ENCODE peak calls at places on chromosomes 2 and 18, in six cellular contexts. R, S, G, I, D and U are unnamed samples.

GRCh38 chr18:25076980-25077780 is 274.8 kb downstream of the ZNF521 start:
- DNase-seq in S (no peak), D (no peak), G (no peak), I (no peak), R (peak), U (no peak)

GRCh38 chr2:130829020-130829419 is 7.7 kb upstream of the ARHGEF4 start:
- DNase-seq in I (peak), R (peak), G (no peak), D (no peak), S (peak), U (no peak)

GRCh38 chr18:63237486-63237885 is 82.1 kb downstream of the BCL2 start:
- DNase-seq in I (peak), R (no peak), D (no peak), S (no peak), G (no peak), U (no peak)

GRCh38 chr2:111626862-111627163 is 257.2 kb downstream of the ANAPC1 start:
- DNase-seq in R (no peak), I (no peak), G (no peak), D (no peak), S (no peak), U (no peak)

GRCh38 chr2:124024491-124025348 is at the start of gene CNTNAP5:
- DNase-seq in I (peak), R (peak), S (no peak), D (no peak), G (peak), U (no peak)

GRCh38 chr2:24886640-24887324 is 33.3 kb downstream of the ADCY3 start:
- DNase-seq in D (no peak), I (peak), S (no peak), G (no peak), R (no peak), U (no peak)

GRCh38 chr2:223465793-223466192 is 136.4 kb downstream of the SCG2 start:
- DNase-seq in S (no peak), G (peak), I (peak), D (peak), R (peak), U (peak)

GRCh38 chr2:18559531-18559930 is 922 bp downstream of the RDH14 start:
- DNase-seq in S (no peak), I (no peak), R (no peak), D (no peak), G (no peak), U (no peak)

GRCh38 chr18:79714531-79715240 is 35.1 kb downstream of the CTDP1 start:
- DNase-seq in R (no peak), G (no peak), I (no peak), D (no peak), S (no peak), U (no peak)

GRCh38 chr18:69617888-69618287 is 217.2 kb downstream of the DOK6 start:
- DNase-seq in I (peak), D (peak), S (no peak), R (peak), G (no peak), U (no peak)

GRCh38 chr2:239626971-239627598 is 226.3 kb upstream of the HDAC4 start:
- DNase-seq in R (no peak), I (peak), G (no peak), S (no peak), D (peak), U (no peak)

GRCh38 chr2:122999823-123000222 is 1025.3 kb upstream of the CNTNAP5 start:
- DNase-seq in S (no peak), I (no peak), G (no peak), R (no peak), D (no peak), U (no peak)

GRCh38 chr2:217892560-217892959 is 110.2 kb downstream of the TNS1 start:
- DNase-seq in I (no peak), D (no peak), G (no peak), R (no peak), S (no peak), U (no peak)

GRCh38 chr2:18271370-18272147 is 288.9 kb downstream of the RDH14 start:
- DNase-seq in I (no peak), S (no peak), G (peak), D (no peak), R (no peak), U (no peak)

GRCh38 chr18:43904209-43904837 is 627.0 kb upstream of the SYT4 start:
- DNase-seq in D (no peak), I (peak), S (no peak), G (no peak), R (no peak), U (no peak)

GRCh38 chr2:44553456-44553855 is 191.7 kb downstream of the CAMKMT start:
- DNase-seq in D (peak), R (peak), I (peak), S (no peak), G (no peak), U (no peak)

GRCh38 chr2:240875228-240876034 is 6.8 kb downstream of the AGXT start:
- DNase-seq in D (no peak), R (no peak), S (no peak), I (no peak), G (no peak), U (no peak)

GRCh38 chr2:233597522-233597921 is 19.9 kb upstream of the UGT1A8 start:
- DNase-seq in R (no peak), I (no peak), D (no peak), G (no peak), S (no peak), U (no peak)

GRCh38 chr2:42879913-42880737 is 87.7 kb upstream of the HAAO start:
- DNase-seq in G (no peak), S (no peak), I (peak), D (no peak), R (peak), U (no peak)

GRCh38 chr2:95001117-95001551 is 24.4 kb upstream of the MAL start:
- DNase-seq in D (no peak), G (no peak), S (no peak), I (no peak), R (no peak), U (no peak)

GRCh38 chr2:80748576-80748975 is 444.0 kb upstream of the LRRTM1 start:
- DNase-seq in S (no peak), I (no peak), G (no peak), D (no peak), R (no peak), U (no peak)

GRCh38 chr2:140600116-140600515 is 1530.7 kb downstream of the LRP1B start:
- DNase-seq in I (peak), R (peak), G (no peak), D (peak), S (no peak), U (no peak)

GRCh38 chr2:169362346-169363026 is at the start of gene LRP2:
- DNase-seq in I (no peak), D (no peak), S (peak), G (peak), R (peak), U (no peak)

GRCh38 chr18:37570336-37570930 is 4.8 kb upstream of the CELF4 start:
- DNase-seq in S (no peak), R (no peak), G (no peak), D (no peak), I (no peak), U (no peak)

GRCh38 chr2:142874293-142874814 is 3.1 kb upstream of the KYNU start:
- DNase-seq in D (peak), I (peak), R (peak), S (peak), G (no peak), U (no peak)

GRCh38 chr2:51251356-51251755 is 219.4 kb upstream of the NRXN1 start:
- DNase-seq in R (no peak), S (no peak), G (no peak), I (no peak), D (no peak), U (no peak)

GRCh38 chr2:233416199-233416598 is 61.9 kb downstream of the DGKD start:
- DNase-seq in S (no peak), R (no peak), D (no peak), G (no peak), I (no peak), U (no peak)

GRCh38 chr2:167637726-167638125 is 609.7 kb downstream of the STK39 start:
- DNase-seq in I (no peak), R (no peak), G (no peak), S (no peak), D (no peak), U (no peak)

GRCh38 chr2:194539436-194539835 is 1117.6 kb upstream of the SLC39A10 start:
- DNase-seq in D (no peak), I (no peak), S (no peak), R (no peak), G (no peak), U (no peak)

GRCh38 chr2:203600286-203600685 is 65.2 kb upstream of the RAPH1 start:
- DNase-seq in I (no peak), G (no peak), D (no peak), S (no peak), R (no peak), U (no peak)

GRCh38 chr2:10309286-10309685 is 6.6 kb downstream of the HPCAL1 start:
- DNase-seq in I (no peak), G (no peak), R (no peak), S (no peak), D (no peak), U (no peak)

GRCh38 chr2:203446071-203446481 is 89.0 kb downstream of the RAPH1 start:
- DNase-seq in D (peak), S (no peak), I (peak), R (peak), G (no peak), U (no peak)

GRCh38 chr2:201644001-201644400 is 698 bp upstream of the TMEM237 start:
- DNase-seq in I (peak), R (peak), G (no peak), S (no peak), D (peak), U (no peak)
- H3K4me3 ChIP-seq in I (peak), R (peak), G (peak), S (no peak), D (peak), U (peak)

GRCh38 chr2:132958887-132959286 is 288.9 kb upstream of the LYPD1 start:
- DNase-seq in S (no peak), R (no peak), I (no peak), G (no peak), D (no peak), U (no peak)
- H3K4me3 ChIP-seq in S (no peak), R (no peak), I (no peak), G (no peak), D (no peak), U (no peak)

GRCh38 chr18:66395671-66396218 is 208.1 kb downstream of the CDH19 start:
- DNase-seq in G (peak), D (no peak), S (no peak), I (no peak), R (no peak), U (no peak)
- H3K4me3 ChIP-seq in G (no peak), D (no peak), S (no peak), I (no peak), R (no peak), U (no peak)

DNA sequence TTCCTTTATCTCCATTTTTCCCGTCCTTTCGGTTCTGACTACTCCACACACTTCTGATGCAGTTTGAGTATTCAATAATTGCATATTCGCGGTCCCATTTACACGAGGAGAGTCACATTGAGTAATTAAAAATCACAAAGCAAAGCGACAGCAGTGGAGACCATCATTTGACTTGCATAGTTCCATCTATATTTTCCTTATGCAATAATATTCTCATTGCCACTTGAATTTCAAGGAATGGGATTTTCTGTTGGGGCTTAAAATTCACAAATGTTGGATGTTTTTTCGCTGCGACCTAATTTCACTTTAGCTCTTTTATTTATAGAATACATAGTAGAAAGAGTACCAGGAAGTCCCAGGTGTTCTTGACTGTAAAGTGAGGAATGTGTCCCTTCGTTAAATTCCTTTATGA is 186.8 kb downstream of the ZEB2 start:
- DNase-seq in G (no peak), S (no peak), D (no peak), I (no peak), R (no peak), U (no peak)
- H3K4me3 ChIP-seq in G (peak), S (no peak), D (peak), I (peak), R (peak), U (peak)

DNA sequence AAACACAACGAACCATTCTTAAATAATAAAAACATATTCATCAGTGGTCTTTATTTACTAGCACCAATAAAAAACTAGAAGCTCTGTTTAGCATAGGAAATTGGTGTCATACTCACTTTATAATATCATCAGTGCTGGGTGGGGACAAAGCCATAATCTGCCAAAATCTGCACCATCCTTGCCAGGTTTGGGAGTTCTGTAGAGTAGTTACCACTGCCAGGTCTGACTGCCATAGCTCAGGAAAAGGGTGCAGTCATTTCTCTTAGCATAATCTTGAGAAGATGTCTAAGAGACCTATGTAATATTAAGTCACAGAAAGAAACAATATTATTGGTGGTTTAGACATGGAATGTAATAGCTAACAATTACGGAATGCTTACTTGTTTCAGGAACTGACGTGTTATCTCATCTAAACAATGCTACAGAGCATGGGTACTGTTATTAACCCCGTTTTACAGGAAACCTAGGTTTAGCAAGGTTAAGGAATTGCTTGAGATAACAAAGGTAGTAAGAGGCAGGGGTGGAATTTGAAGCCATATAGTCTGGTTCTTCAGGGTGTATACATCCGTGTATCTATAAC is 1.6 kb upstream of the MARCHF7 start:
- DNase-seq in G (no peak), I (peak), S (no peak), D (no peak), R (peak), U (no peak)
- H3K4me3 ChIP-seq in G (no peak), I (peak), S (no peak), D (no peak), R (peak), U (peak)